ENCODE peak calls at places on chromosomes 1 and 21, in eight cellular contexts. U, J, S, Z, W, F, Y and O are unnamed samples.

GRCh38 chr1:8314346-8315280 is 3.3 kb upstream of the SLC45A1 start:
- DNase-seq in S (peak), Y (peak), F (peak), U (peak), W (no peak), Z (peak), J (peak), O (peak)

GRCh38 chr1:153793261-153793972 is 18.2 kb downstream of the SLC27A3 start:
- DNase-seq in U (no peak), Y (no peak), F (no peak), S (no peak), J (no peak), W (no peak), Z (no peak), O (peak)

GRCh38 chr1:30695481-30695880 is 27.9 kb downstream of the MATN1 start:
- DNase-seq in Z (peak), Y (peak), J (no peak), F (no peak), U (no peak), W (peak), S (no peak), O (peak)

GRCh38 chr1:5928714-5929400 is 63.4 kb downstream of the NPHP4 start:
- DNase-seq in W (no peak), F (no peak), J (no peak), Y (no peak), S (no peak), U (no peak), Z (no peak), O (no peak)

GRCh38 chr1:6612641-6613360 is 730 bp upstream of the PHF13 start:
- DNase-seq in Y (peak), F (no peak), Z (peak), J (no peak), W (peak), U (peak), S (peak), O (peak)

GRCh38 chr1:3462356-3463012 is 8.0 kb downstream of the ARHGEF16 start:
- DNase-seq in Y (no peak), U (no peak), F (no peak), J (no peak), S (no peak), W (peak), Z (no peak), O (peak)

GRCh38 chr1:66214901-66215300 is 319.1 kb upstream of the SGIP1 start:
- DNase-seq in Y (no peak), F (no peak), W (no peak), U (no peak), J (no peak), S (no peak), Z (peak), O (no peak)

GRCh38 chr1:51789342-51789741 is 89.2 kb downstream of the NRDC start:
- DNase-seq in Z (no peak), S (no peak), U (no peak), F (no peak), W (no peak), J (no peak), Y (no peak), O (no peak)

GRCh38 chr21:45992311-45993209 is 11.0 kb downstream of the COL6A1 start:
- DNase-seq in U (peak), S (no peak), F (no peak), W (no peak), Z (no peak), Y (peak), J (peak), O (peak)

GRCh38 chr1:4655674-4656532 is 1.5 kb downstream of the AJAP1 start:
- DNase-seq in J (peak), Y (peak), Z (peak), W (peak), S (no peak), F (peak), U (peak), O (peak)

GRCh38 chr1:239361403-239361802 is 25.0 kb upstream of the CHRM3 start:
- DNase-seq in W (no peak), S (no peak), U (no peak), Z (peak), Y (no peak), J (no peak), F (no peak), O (no peak)

GRCh38 chr1:38029081-38029681 is 16.6 kb downstream of the UTP11 start:
- DNase-seq in U (peak), Y (peak), J (peak), Z (peak), S (no peak), W (no peak), F (no peak), O (peak)

GRCh38 chr1:36708587-36708986 is 225.9 kb upstream of the CSF3R start:
- DNase-seq in F (no peak), S (no peak), Z (no peak), J (no peak), W (no peak), Y (no peak), U (no peak), O (no peak)

GRCh38 chr21:46294647-46295176 is 8.6 kb downstream of the YBEY start:
- DNase-seq in W (no peak), J (no peak), Y (peak), F (no peak), Z (peak), S (no peak), U (no peak), O (no peak)

GRCh38 chr1:157237522-157237921 is 99.3 kb upstream of the ETV3 start:
- DNase-seq in S (no peak), Z (no peak), F (no peak), U (no peak), J (no peak), W (no peak), Y (no peak), O (no peak)

GRCh38 chr1:34711469-34711868 is 43.4 kb upstream of the GJB5 start:
- DNase-seq in Z (no peak), F (no peak), W (no peak), Y (no peak), U (no peak), J (no peak), S (no peak), O (no peak)

GRCh38 chr1:232473319-232473718 is 156.6 kb downstream of the SIPA1L2 start:
- DNase-seq in F (no peak), W (no peak), U (peak), J (peak), S (no peak), Y (peak), Z (peak), O (peak)

GRCh38 chr1:55402117-55402516 is 187.0 kb upstream of the USP24 start:
- DNase-seq in Z (peak), Y (no peak), W (no peak), F (no peak), U (no peak), J (no peak), S (no peak), O (no peak)

GRCh38 chr1:206503591-206504362 is 3.6 kb upstream of the RASSF5 start:
- DNase-seq in U (peak), S (peak), W (no peak), J (no peak), F (no peak), Z (peak), Y (peak), O (peak)

GRCh38 chr1:37658486-37658885 is 23.8 kb upstream of the RSPO1 start:
- DNase-seq in Z (no peak), S (no peak), Y (no peak), F (no peak), U (no peak), W (no peak), J (no peak), O (no peak)

GRCh38 chr1:94538243-94538827 is 3.2 kb downstream of the F3 start:
- DNase-seq in Z (no peak), J (no peak), F (no peak), S (no peak), Y (no peak), U (no peak), W (no peak), O (no peak)

GRCh38 chr1:150621497-150622113 is 7.8 kb downstream of the ENSA start:
- DNase-seq in S (peak), Y (no peak), Z (peak), U (peak), F (peak), J (no peak), W (no peak), O (peak)

GRCh38 chr21:27825035-27825434 is 858.1 kb upstream of the ADAMTS5 start:
- DNase-seq in J (no peak), W (no peak), U (no peak), Y (no peak), F (no peak), Z (no peak), S (no peak), O (no peak)

GRCh38 chr1:61293986-61294504 is 211.7 kb downstream of the NFIA start:
- DNase-seq in U (no peak), J (no peak), Y (no peak), S (no peak), W (no peak), Z (no peak), F (no peak), O (no peak)

GRCh38 chr21:41435728-41436127 is 9.7 kb downstream of the MX1 start:
- DNase-seq in F (no peak), U (no peak), Z (no peak), S (no peak), Y (no peak), J (no peak), W (no peak), O (no peak)

GRCh38 chr21:29238967-29239289 is 59.8 kb upstream of the BACH1 start:
- DNase-seq in F (no peak), Y (no peak), W (no peak), Z (peak), J (no peak), U (no peak), S (no peak), O (no peak)

GRCh38 chr1:61502011-61502410 is 222.9 kb downstream of the TM2D1 start:
- DNase-seq in U (no peak), F (no peak), Z (no peak), Y (no peak), W (no peak), J (no peak), S (no peak), O (no peak)

GRCh38 chr1:8027748-8028631 is 1.9 kb upstream of the ERRFI1 start:
- DNase-seq in Y (no peak), Z (peak), W (no peak), J (no peak), S (peak), U (no peak), F (no peak), O (no peak)

GRCh38 chr1:117919376-117919775 is 10.0 kb downstream of the GDAP2 start:
- DNase-seq in S (no peak), J (no peak), W (no peak), Y (no peak), Z (no peak), F (no peak), U (no peak), O (no peak)

GRCh38 chr1:174407705-174408104 is 40.1 kb upstream of the GPR52 start:
- DNase-seq in S (no peak), Z (no peak), F (no peak), Y (no peak), U (no peak), W (no peak), J (no peak), O (no peak)

GRCh38 chr21:45454924-45455315 is 50.0 kb downstream of the COL18A1 start:
- DNase-seq in S (no peak), U (no peak), J (no peak), Z (peak), W (no peak), F (no peak), Y (peak), O (peak)

GRCh38 chr21:42677339-42678117 is 24.1 kb downstream of the PDE9A start:
- DNase-seq in W (no peak), S (peak), U (no peak), J (no peak), F (no peak), Y (no peak), Z (peak), O (peak)

GRCh38 chr1:18668051-18668450 is 37.4 kb downstream of the PAX7 start:
- DNase-seq in W (no peak), Y (no peak), S (no peak), Z (no peak), U (no peak), F (no peak), J (no peak), O (no peak)

GRCh38 chr1:17575786-17576584 is 36.5 kb downstream of the ARHGEF10L start:
- DNase-seq in F (no peak), S (no peak), Y (no peak), J (no peak), Z (no peak), W (no peak), U (no peak), O (no peak)

GRCh38 chr21:39083377-39084008 is 99.8 kb downstream of the PSMG1 start:
- DNase-seq in Z (peak), J (no peak), S (no peak), F (no peak), W (no peak), Y (no peak), U (no peak), O (no peak)

GRCh38 chr1:39926343-39926769 is 24.6 kb upstream of the MYCL start:
- DNase-seq in Y (peak), U (no peak), F (no peak), J (no peak), S (no peak), W (no peak), Z (peak), O (no peak)

GRCh38 chr1:232880354-232880753 is 70.1 kb upstream of the NTPCR start:
- DNase-seq in J (no peak), Z (peak), U (peak), F (peak), W (no peak), S (peak), Y (no peak), O (no peak)

GRCh38 chr1:178374016-178374415 is 122.7 kb downstream of the CLEC20A start:
- DNase-seq in W (no peak), Z (no peak), J (no peak), U (no peak), F (no peak), Y (no peak), S (no peak), O (no peak)

GRCh38 chr21:45098867-45099266 is 24.5 kb downstream of the ADARB1 start:
- DNase-seq in Z (peak), J (no peak), U (no peak), F (no peak), S (peak), Y (no peak), W (no peak), O (no peak)

DNA sequence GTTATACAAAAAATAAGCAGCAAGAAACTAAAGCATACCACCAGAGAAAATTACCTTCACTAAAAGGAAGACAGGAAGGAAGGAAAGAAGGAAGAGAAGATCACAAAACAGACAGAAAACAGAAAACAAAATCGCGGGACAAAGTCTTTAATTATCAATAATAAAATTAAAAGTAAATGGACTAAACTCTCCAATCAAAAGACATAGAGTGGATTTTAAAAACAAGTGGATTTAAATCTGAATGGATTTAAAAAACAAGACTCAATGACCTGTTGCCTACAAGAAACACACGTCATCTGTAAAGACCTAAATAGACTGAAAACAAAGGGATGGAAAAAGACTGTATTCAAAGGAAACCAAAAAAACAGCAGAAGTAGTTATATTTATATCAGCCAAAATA is 75.7 kb upstream of the MAGI3 start:
- DNase-seq in J (no peak), S (no peak), W (no peak), Y (no peak), Z (no peak), F (no peak), U (no peak), O (no peak)
- H3K4me3 ChIP-seq in J (no peak), S (no peak), W (no peak), Y (no peak), Z (no peak), F (no peak), U (no peak), O (no peak)

DNA sequence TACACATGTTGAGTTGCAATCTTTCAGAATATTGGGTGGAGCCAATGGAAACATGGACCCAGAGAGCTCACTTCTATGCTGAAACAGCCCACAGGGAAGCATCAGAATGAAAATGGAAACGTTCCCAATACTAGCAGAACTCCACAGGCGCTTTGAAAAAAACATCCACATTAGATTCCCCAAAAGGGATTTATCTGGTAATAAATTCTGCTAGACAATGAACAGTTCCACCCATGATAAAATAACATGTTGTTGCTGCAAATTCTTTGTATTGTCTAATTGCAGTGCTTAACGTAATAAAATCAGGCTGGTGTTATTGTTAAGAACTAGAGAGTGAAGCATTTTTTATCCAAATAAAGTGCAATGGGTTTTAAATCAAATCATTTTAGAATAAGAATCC is 197.0 kb downstream of the GABPA start:
- DNase-seq in W (no peak), Z (no peak), U (no peak), J (no peak), S (no peak), Y (no peak), F (no peak), O (no peak)
- H3K27ac ChIP-seq in W (no peak), Z (no peak), U (no peak), J (no peak), S (peak), Y (no peak), F (no peak), O (peak)

GRCh38 chr1:57381871-57382270 is 42.0 kb downstream of the DAB1 start:
- DNase-seq in Y (no peak), F (no peak), U (no peak), W (no peak), J (no peak), Z (no peak), S (no peak), O (no peak)

GRCh38 chr1:57380923-57381322 is 42.9 kb downstream of the DAB1 start:
- DNase-seq in Y (no peak), W (no peak), S (no peak), Z (no peak), U (no peak), J (no peak), F (no peak), O (no peak)

GRCh38 chr1:57378564-57378963 is 45.3 kb downstream of the DAB1 start:
- DNase-seq in Y (no peak), W (no peak), J (no peak), U (no peak), Z (no peak), S (no peak), F (no peak), O (no peak)

DNA sequence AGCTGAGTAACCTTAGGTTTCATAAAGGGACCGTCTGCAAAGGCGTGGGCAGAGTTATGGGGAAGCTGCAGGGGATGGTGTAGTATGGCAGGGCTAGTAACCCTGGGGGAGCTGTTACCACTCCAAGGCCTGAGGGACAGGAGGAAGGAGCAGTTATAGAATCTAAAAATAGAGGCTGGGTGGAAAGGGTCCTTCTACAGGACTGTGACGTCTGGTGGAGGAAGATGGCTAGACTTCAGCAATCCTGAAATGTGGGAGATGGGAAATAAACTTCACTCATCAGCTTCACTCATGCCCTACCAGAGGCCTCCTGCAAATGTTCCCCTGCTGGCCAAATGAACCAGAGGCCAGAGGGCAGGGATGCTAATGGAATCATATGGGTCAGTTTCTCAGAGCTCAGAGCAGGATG is 46.1 kb downstream of the DAB1 start:
- DNase-seq in Y (no peak), U (no peak), W (no peak), Z (no peak), F (no peak), J (no peak), S (no peak), O (no peak)
- TF ChIP-seq CTCF in Y (no peak), U (no peak), W (no peak), Z (no peak), F (no peak), J (no peak), S (no peak), O (no peak)

GRCh38 chr21:34884346-34884929 is 164.7 kb downstream of the RUNX1 start:
- DNase-seq in U (no peak), F (no peak), Z (no peak), S (peak), J (no peak), Y (no peak), W (no peak), O (no peak)
- H3K4me3 ChIP-seq in U (no peak), F (peak), Z (no peak), S (no peak), J (no peak), Y (peak), W (no peak), O (peak)